ENCODE peak calls at places on chromosomes 1 and 21, in four cellular contexts. One of them, this sample, is unnamed.

GRCh38 chr1:16122916-16123315 is 33.0 kb downstream of the EPHA2 start:
- DNase-seq in K562: peak
- DNase-seq in GM12878: peak
- DNase-seq in HepG2: no peak
- DNase-seq in this sample: no peak

GRCh38 chr1:1217621-1218523 is 3.9 kb upstream of the TNFRSF4 start:
- DNase-seq in HepG2: no peak
- DNase-seq in GM12878: no peak
- DNase-seq in K562: no peak
- DNase-seq in this sample: no peak

GRCh38 chr1:6384135-6384534 is 9.4 kb downstream of the ACOT7 start:
- DNase-seq in K562: no peak
- DNase-seq in HepG2: no peak
- DNase-seq in GM12878: no peak
- DNase-seq in this sample: no peak

GRCh38 chr1:44390277-44390676 is 14.8 kb upstream of the RNF220 start:
- DNase-seq in K562: no peak
- DNase-seq in HepG2: peak
- DNase-seq in GM12878: no peak
- DNase-seq in this sample: no peak

GRCh38 chr1:159817276-159818041 is 9.2 kb upstream of the SLAMF8 start:
- DNase-seq in GM12878: no peak
- DNase-seq in HepG2: peak
- DNase-seq in K562: peak
- DNase-seq in this sample: no peak

GRCh38 chr1:35488346-35488745 is 68.9 kb downstream of the KIAA0319L start:
- DNase-seq in HepG2: no peak
- DNase-seq in GM12878: no peak
- DNase-seq in K562: no peak
- DNase-seq in this sample: no peak

GRCh38 chr1:224447251-224447650 is 12.7 kb upstream of the WDR26 start:
- DNase-seq in HepG2: no peak
- DNase-seq in K562: no peak
- DNase-seq in GM12878: no peak
- DNase-seq in this sample: no peak

GRCh38 chr1:153956997-153957715 is 1.3 kb downstream of the CRTC2 start:
- DNase-seq in GM12878: no peak
- DNase-seq in K562: no peak
- DNase-seq in HepG2: no peak
- DNase-seq in this sample: no peak

DNA sequence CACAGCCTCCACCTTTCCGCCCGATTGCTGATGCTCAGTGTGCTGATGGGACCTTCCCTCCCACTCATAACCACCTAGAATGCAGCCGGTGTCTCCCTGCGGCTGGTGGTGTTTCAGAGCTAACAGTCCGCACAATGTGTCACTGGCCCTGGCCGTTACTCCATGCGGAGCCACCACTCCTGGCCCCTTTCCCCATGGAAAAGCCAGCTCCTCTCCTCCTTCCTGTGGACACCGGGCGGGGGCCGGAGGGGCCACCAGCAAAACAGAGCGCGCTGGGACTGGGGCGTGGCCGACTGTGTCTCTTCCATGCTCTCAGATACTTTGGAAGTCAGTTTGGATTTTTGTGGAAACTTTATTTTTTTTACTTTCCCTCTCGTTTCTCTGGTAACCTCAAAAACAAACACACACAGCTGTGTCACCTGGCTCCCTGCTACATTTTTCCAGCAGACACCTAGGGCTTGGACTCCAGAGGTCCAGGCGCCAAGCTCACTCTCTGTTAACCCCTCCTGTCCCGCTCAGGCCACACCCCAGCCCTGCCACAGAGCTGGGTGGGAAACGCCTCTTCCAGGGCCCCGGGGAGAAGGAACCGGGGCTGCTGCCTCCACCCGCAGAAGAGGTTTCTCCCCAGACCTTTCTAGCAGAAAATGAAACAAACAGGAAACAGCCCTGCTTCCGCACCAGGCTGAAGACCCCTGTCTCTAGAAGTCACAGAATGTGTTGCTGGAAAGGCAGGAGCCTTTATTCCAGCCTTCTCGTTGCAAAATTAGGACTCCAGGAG is 32.5 kb upstream of the COL6A2 start:
- DNase-seq in HepG2: no peak
- DNase-seq in K562: no peak
- DNase-seq in GM12878: no peak
- DNase-seq in this sample: no peak
- TF ChIP-seq MXI1 in HepG2: no peak
- TF ChIP-seq MXI1 in K562: no peak
- TF ChIP-seq MXI1 in GM12878: no peak
- TF ChIP-seq MXI1 in this sample: no peak

GRCh38 chr21:26777166-26777565 is 68.0 kb downstream of the ADAMTS1 start:
- DNase-seq in K562: no peak
- DNase-seq in GM12878: no peak
- DNase-seq in HepG2: no peak
- DNase-seq in this sample: no peak
- TF ChIP-seq NFIC in K562: no peak
- TF ChIP-seq NFIC in GM12878: no peak
- TF ChIP-seq NFIC in HepG2: no peak
- TF ChIP-seq NFIC in this sample: no peak

DNA sequence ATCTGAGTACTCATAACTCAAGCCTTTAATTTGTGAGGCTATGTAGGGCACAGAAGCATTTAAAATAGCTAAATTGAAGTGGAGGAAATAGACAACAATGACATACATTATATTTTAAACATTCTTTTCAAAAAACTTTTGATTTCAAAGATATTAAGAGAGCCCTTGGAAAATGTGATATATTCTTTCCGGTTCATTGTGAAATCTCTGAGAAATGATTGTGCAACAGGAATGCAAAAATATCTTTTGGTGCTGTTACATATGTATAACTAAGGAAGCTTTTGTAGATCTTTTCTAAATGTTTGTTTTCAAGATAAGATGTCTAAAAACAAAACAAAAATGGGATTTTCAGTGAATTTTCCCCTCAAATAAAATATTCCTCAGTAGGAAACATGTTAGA is 185.2 kb downstream of the LEPR start:
- DNase-seq in K562: no peak
- DNase-seq in GM12878: no peak
- DNase-seq in HepG2: no peak
- DNase-seq in this sample: no peak
- TF ChIP-seq SMC3 in K562: no peak
- TF ChIP-seq SMC3 in GM12878: no peak
- TF ChIP-seq SMC3 in HepG2: no peak
- TF ChIP-seq SMC3 in this sample: no peak

DNA sequence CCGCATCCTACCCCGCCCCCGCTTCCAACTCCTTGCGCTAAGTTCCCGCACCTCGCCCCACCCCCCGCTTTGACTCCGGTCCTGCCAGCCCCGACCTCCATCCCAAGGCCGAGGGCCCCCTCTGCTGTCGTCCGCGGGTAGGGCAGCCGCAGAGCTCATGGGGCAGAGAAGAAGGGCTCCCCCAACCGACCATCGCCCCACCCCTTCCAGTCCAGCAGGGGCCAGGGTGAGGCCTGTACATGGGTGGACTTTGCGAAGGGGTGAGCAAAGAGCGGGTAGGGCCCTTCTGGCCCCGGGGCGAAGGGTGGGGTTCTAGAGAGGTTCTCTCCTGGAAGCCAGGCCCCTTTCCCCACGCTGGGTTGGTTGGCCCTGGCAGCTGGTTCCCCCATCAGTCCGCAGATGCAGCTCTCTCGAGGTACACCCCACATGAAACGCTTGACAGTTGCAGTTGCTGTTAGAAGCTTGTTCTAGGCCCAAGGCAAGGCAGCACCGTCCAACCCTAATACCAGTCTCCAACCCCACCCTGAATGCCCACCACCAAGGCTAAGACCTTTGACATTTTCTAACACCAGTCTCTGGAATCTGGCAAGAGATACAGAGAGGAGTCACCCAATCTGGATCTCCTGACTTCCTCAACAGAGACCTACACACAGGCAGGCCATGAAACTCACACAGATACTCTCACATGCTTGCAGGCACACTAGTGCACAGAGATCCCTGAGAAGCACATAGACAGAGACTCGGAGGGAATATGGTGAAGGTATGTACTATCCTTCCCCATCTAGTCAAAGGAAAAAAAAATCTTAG is 25.3 kb upstream of the ADGRB2 start:
- DNase-seq in K562: peak
- DNase-seq in HepG2: peak
- DNase-seq in GM12878: peak
- DNase-seq in this sample: peak
- TF ChIP-seq MXI1 in K562: no peak
- TF ChIP-seq MXI1 in HepG2: peak
- TF ChIP-seq MXI1 in GM12878: no peak
- TF ChIP-seq MXI1 in this sample: no peak

GRCh38 chr1:66400660-66401059 is 133.3 kb upstream of the SGIP1 start:
- DNase-seq in K562: no peak
- DNase-seq in HepG2: no peak
- DNase-seq in GM12878: no peak
- DNase-seq in this sample: no peak

GRCh38 chr1:66405046-66405445 is 128.9 kb upstream of the SGIP1 start:
- DNase-seq in GM12878: no peak
- DNase-seq in HepG2: no peak
- DNase-seq in K562: no peak
- DNase-seq in this sample: no peak

GRCh38 chr1:66401244-66401643 is 132.7 kb upstream of the SGIP1 start:
- DNase-seq in K562: no peak
- DNase-seq in GM12878: no peak
- DNase-seq in HepG2: no peak
- DNase-seq in this sample: no peak

GRCh38 chr1:66402194-66402593 is 131.8 kb upstream of the SGIP1 start:
- DNase-seq in GM12878: peak
- DNase-seq in HepG2: no peak
- DNase-seq in K562: no peak
- DNase-seq in this sample: no peak

DNA sequence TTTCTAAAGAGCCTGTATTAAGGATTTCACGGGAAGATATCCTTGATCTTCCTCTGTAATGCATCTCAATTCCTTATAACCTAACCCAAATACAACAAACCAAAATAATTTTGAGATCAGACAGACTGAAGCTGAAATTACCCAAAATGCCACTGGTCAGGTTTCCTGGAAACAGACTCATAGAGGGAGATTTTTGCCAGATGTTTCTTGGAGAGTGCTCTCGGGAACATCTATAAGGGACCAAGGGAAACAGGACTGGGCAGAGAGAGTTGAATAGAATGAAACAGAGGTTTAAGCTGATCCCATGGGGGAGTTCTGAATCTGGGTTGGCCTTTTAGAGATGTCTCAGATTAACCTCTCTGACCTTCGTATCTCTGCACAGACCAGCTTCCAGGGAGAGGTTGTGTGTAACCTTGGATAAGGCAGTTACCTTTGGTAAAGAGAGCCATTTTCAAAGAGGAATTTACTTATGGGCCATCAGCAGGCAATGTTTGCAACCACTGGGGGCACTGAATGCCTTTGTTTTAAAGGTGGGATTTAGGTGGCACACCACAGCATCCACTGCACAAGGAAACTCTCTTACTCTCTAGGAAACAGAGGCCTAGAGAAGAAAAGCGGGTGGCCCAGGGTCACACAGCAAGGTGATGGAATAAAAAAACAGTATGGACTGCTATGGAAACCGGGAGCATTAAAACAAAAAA is 130.8 kb upstream of the SGIP1 start:
- DNase-seq in K562: no peak
- DNase-seq in HepG2: no peak
- DNase-seq in GM12878: no peak
- DNase-seq in this sample: no peak
- TF ChIP-seq NFIC in K562: no peak
- TF ChIP-seq NFIC in HepG2: no peak
- TF ChIP-seq NFIC in GM12878: no peak
- TF ChIP-seq NFIC in this sample: no peak

This sample was measured in SK-N-SH.